ENCODE peak calls at places on chromosomes 11 and 22, in nine cellular contexts. I, L, U, E, P, N, W, M and Z are unnamed samples.

GRCh38 chr11:68843052-68843561 is 1.4 kb upstream of the CPT1A start:
- DNase-seq in L (no peak), I (no peak), M (no peak), P (no peak), U (no peak), W (peak), E (peak), N (no peak), Z (no peak)

GRCh38 chr11:67153971-67154370 is 34.9 kb downstream of the KDM2A start:
- DNase-seq in I (no peak), E (no peak), P (no peak), M (no peak), N (no peak), U (no peak), L (no peak), W (no peak), Z (no peak)

GRCh38 chr11:32794439-32794838 is at the start of gene CCDC73:
- DNase-seq in U (no peak), M (no peak), N (no peak), L (no peak), E (no peak), I (no peak), P (no peak), W (no peak), Z (no peak)

GRCh38 chr11:19087658-19088057 is 27.1 kb upstream of the MRGPRX2 start:
- DNase-seq in E (peak), N (no peak), L (no peak), W (no peak), I (no peak), P (no peak), M (no peak), U (no peak), Z (no peak)

GRCh38 chr11:14773755-14774154 is 118.3 kb downstream of the CYP2R1 start:
- DNase-seq in L (no peak), N (no peak), P (no peak), M (no peak), U (no peak), W (peak), I (no peak), E (peak), Z (no peak)

GRCh38 chr11:469684-470667 is 19.9 kb downstream of the PTDSS2 start:
- DNase-seq in U (peak), N (no peak), L (peak), W (no peak), P (no peak), E (peak), I (no peak), M (peak), Z (no peak)

GRCh38 chr11:12674936-12675696 is 895 bp downstream of the TEAD1 start:
- DNase-seq in M (peak), I (no peak), N (peak), P (peak), W (no peak), U (peak), E (peak), L (peak), Z (no peak)

GRCh38 chr11:86644291-86644690 is 28.1 kb downstream of the ME3 start:
- DNase-seq in I (no peak), L (no peak), M (no peak), W (no peak), E (peak), P (no peak), U (no peak), N (no peak), Z (no peak)

GRCh38 chr22:18008136-18008535 is 16.2 kb downstream of the MICAL3 start:
- DNase-seq in I (no peak), M (no peak), N (no peak), P (no peak), W (no peak), E (no peak), L (no peak), U (no peak), Z (no peak)

GRCh38 chr11:34792143-34792542 is 124.0 kb downstream of the APIP start:
- DNase-seq in P (no peak), I (no peak), L (no peak), M (no peak), N (no peak), U (no peak), W (no peak), E (no peak), Z (peak)

GRCh38 chr11:98711011-98711410 is 309.7 kb upstream of the CNTN5 start:
- DNase-seq in W (no peak), L (no peak), E (peak), I (no peak), P (no peak), M (no peak), U (no peak), N (no peak), Z (no peak)

GRCh38 chr11:33248416-33248957 is 8.7 kb upstream of the HIPK3 start:
- DNase-seq in E (peak), P (no peak), W (no peak), U (no peak), L (no peak), I (no peak), N (no peak), M (no peak), Z (no peak)

GRCh38 chr22:50641696-50642607 is 14.0 kb upstream of the ARSA start:
- DNase-seq in N (peak), P (peak), L (no peak), U (peak), I (no peak), W (peak), M (peak), E (peak), Z (peak)

GRCh38 chr11:126636911-126637799 is 281.7 kb downstream of the ST3GAL4 start:
- DNase-seq in L (no peak), M (no peak), N (no peak), P (no peak), U (no peak), W (no peak), E (peak), I (no peak), Z (no peak)

GRCh38 chr22:37582526-37582925 is 2.6 kb upstream of the LGALS2 start:
- DNase-seq in W (no peak), E (no peak), L (no peak), P (no peak), U (no peak), N (no peak), I (no peak), M (no peak), Z (no peak)

GRCh38 chr11:72767203-72768062 is 15.2 kb upstream of the ARAP1 start:
- DNase-seq in L (no peak), I (no peak), P (no peak), N (no peak), E (no peak), W (no peak), M (no peak), U (no peak), Z (no peak)

GRCh38 chr22:28299329-28299728 is 380.3 kb upstream of the PITPNB start:
- DNase-seq in I (no peak), P (no peak), E (no peak), M (no peak), U (no peak), N (no peak), L (no peak), W (no peak), Z (no peak)

GRCh38 chr22:20581503-20582170 is 74.2 kb downstream of the MED15 start:
- DNase-seq in W (no peak), E (no peak), U (no peak), N (no peak), M (peak), L (no peak), P (no peak), I (no peak), Z (peak)

GRCh38 chr22:44304354-44304753 is 8.4 kb downstream of the SHISAL1 start:
- DNase-seq in L (no peak), E (peak), M (no peak), N (no peak), W (peak), I (no peak), U (no peak), P (no peak), Z (no peak)

GRCh38 chr11:2931416-2931746 is 2.2 kb upstream of the PHLDA2 start:
- DNase-seq in N (no peak), I (no peak), P (no peak), U (no peak), M (no peak), L (no peak), E (no peak), W (no peak), Z (no peak)

GRCh38 chr11:111606986-111607385 is 4.7 kb downstream of the SIK2 start:
- DNase-seq in U (no peak), I (no peak), L (no peak), N (no peak), E (peak), P (no peak), W (no peak), M (no peak), Z (no peak)

GRCh38 chr22:32204856-32205722 is at the start of gene RFPL2:
- DNase-seq in P (no peak), L (peak), I (no peak), U (no peak), E (peak), N (peak), W (peak), M (peak), Z (peak)

DNA sequence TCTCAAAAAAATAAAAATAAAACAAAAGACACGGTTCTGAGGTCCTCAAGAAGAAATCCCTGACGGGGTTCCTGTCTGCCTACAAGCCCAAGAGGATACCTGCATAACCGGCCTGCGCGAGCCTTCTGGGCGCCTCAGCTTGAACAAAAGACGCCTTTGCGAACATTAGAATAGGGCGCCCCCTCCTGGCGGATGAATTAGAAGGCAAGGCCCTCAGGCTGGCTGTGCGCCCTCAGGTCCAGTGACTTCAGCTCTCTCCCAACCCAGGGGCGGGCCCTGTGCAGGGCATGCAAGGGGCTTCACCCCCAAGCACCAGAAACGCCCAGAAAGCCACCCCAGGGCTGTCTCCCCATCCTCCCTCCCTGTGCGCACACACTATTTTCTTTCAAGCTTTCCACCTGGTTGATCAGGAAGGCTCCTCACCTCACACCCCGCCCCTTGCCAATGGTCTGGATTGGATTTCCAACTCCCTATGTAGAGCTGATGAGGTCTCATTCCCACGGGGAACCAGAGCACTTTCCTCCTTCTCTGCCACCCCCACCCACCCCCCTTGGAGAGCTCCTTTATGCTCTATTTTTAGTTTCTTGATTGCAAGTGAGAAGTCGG is 273.3 kb downstream of the BUD13 start:
- DNase-seq in I (peak), E (peak), L (peak), P (peak), M (peak), U (peak), W (peak), N (peak), Z (peak)
- TF ChIP-seq CTCF in I (peak), E (peak), L (peak), P (peak), M (peak), U (peak), W (peak), N (peak), Z (peak)

GRCh38 chr22:46078241-46079092 is 71.9 kb upstream of the PPARA start:
- DNase-seq in I (no peak), W (no peak), U (no peak), L (peak), P (no peak), N (no peak), M (peak), E (peak), Z (no peak)
- TF ChIP-seq CTCF in I (no peak), W (no peak), U (no peak), L (peak), P (no peak), N (no peak), M (no peak), E (no peak), Z (no peak)

GRCh38 chr11:20355221-20356219 is 8.0 kb upstream of the HTATIP2 start:
- DNase-seq in E (peak), U (peak), P (no peak), I (no peak), M (no peak), N (peak), W (peak), L (peak), Z (peak)
- TF ChIP-seq CTCF in E (peak), U (peak), P (peak), I (peak), M (peak), N (peak), W (peak), L (peak), Z (peak)

DNA sequence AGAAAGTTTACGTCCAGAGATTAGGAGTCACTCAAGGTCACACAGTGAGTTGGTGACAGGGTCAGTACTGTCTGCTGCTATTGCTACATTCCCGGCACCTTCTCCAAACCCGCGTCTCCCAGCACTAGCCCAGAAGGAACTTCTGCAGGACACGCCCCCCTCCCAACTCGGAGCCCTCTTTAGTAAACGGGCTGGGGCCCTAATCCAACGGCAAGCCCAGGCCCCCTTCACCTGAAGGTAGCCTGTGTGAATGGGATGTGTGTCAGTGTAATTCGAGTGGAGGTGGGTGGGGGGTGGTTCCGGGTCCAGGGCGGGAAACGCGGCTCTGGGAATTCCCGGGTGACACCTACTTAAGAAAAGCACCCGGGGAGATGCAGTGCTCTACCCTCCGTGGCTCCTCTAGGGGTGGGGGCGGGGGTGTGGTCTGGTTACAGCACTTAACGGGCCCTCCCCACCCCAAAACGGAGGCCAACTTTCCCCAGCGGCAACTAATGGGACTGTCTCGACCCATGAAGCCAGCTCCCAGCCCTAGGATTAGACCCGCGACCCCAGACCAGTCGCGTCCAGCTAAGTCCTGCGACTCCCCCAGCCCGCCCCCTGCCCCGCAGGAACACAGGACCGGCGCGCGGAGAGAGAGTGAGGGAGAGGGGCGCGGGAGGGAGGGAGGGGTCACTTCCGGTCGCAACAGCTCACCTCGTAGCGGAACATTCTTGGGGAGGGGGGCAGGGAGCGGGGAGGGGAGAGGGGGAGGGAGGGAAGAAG is 468 bp downstream of the PATL1 start:
- DNase-seq in W (peak), I (no peak), N (peak), E (peak), M (peak), L (peak), U (peak), P (no peak), Z (peak)
- TF ChIP-seq CTCF in W (no peak), I (no peak), N (no peak), E (peak), M (no peak), L (peak), U (peak), P (peak), Z (peak)

GRCh38 chr11:62737196-62737595 is 8.9 kb downstream of the TTC9C start:
- DNase-seq in U (no peak), I (no peak), M (no peak), N (no peak), P (no peak), W (no peak), L (no peak), E (no peak), Z (no peak)
- TF ChIP-seq CTCF in U (no peak), I (no peak), M (no peak), N (no peak), P (no peak), W (no peak), L (no peak), E (no peak), Z (no peak)

DNA sequence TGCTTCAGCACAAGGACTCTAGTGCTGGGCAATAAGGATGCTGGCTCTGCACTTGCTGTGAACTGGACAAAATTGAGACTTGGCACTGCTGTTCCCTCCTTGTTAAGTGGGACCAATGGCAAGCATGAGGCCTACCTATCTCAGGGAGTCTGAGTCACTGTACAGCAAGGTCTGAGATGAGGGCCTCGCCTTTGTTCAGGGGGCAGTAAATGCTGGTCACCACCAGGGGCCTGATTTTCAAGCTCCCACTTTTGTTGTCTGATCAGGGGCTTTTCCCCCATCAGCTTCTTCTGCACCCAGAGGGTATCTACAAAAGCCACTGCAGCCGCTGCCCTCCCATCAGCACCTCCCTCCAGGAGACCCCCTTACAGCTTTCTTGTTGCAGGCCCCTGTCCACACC is 22.8 kb downstream of the DHCR7 start:
- DNase-seq in L (no peak), P (no peak), U (no peak), E (no peak), W (no peak), I (no peak), N (no peak), M (no peak), Z (no peak)
- TF ChIP-seq CTCF in L (no peak), P (peak), U (no peak), E (no peak), W (no peak), I (no peak), N (no peak), M (no peak), Z (peak)